ENCODE peak calls at places on chromosomes 7 and 10, in four cellular contexts. One of them, this sample, is unnamed.

GRCh38 chr7:108684629-108685028 is 115.0 kb downstream of the DNAJB9 start:
- DNase-seq in GM12878: no peak
- DNase-seq in K562: no peak
- DNase-seq in GM12891: no peak
- DNase-seq in this sample: no peak

GRCh38 chr10:91190876-91191580 is 29.4 kb upstream of the PCGF5 start:
- DNase-seq in K562: no peak
- DNase-seq in GM12891: no peak
- DNase-seq in GM12878: no peak
- DNase-seq in this sample: no peak

GRCh38 chr10:43043773-43044394 is 33.0 kb upstream of the RET start:
- DNase-seq in K562: no peak
- DNase-seq in GM12878: no peak
- DNase-seq in GM12891: no peak
- DNase-seq in this sample: no peak

GRCh38 chr10:29586509-29586908 is 48.3 kb downstream of the SVIL start:
- DNase-seq in K562: no peak
- DNase-seq in GM12891: no peak
- DNase-seq in GM12878: no peak
- DNase-seq in this sample: no peak

GRCh38 chr10:13808556-13809391 is 222.0 kb downstream of the PRPF18 start:
- DNase-seq in GM12878: no peak
- DNase-seq in K562: no peak
- DNase-seq in GM12891: no peak
- DNase-seq in this sample: no peak

GRCh38 chr10:91420868-91421267 is 10.7 kb downstream of the HECTD2 start:
- DNase-seq in GM12891: no peak
- DNase-seq in GM12878: no peak
- DNase-seq in K562: no peak
- DNase-seq in this sample: no peak

GRCh38 chr10:68419376-68419775 is 12.3 kb upstream of the RUFY2 start:
- DNase-seq in GM12891: no peak
- DNase-seq in K562: no peak
- DNase-seq in GM12878: no peak
- DNase-seq in this sample: no peak

GRCh38 chr7:17552952-17553351 is 254.5 kb downstream of the AHR start:
- DNase-seq in K562: no peak
- DNase-seq in GM12878: no peak
- DNase-seq in GM12891: no peak
- DNase-seq in this sample: no peak

GRCh38 chr10:112949875-112950507 is at the start of gene TCF7L2:
- DNase-seq in K562: peak; percentile 84
- DNase-seq in GM12878: no peak
- DNase-seq in GM12891: no peak
- DNase-seq in this sample: peak; percentile 90

GRCh38 chr10:46520941-46521340 is 35.5 kb downstream of the GPRIN2 start:
- DNase-seq in GM12891: no peak
- DNase-seq in GM12878: no peak
- DNase-seq in K562: no peak
- DNase-seq in this sample: no peak

GRCh38 chr10:43218206-43218950 is 48.5 kb downstream of the RASGEF1A start:
- DNase-seq in GM12891: no peak
- DNase-seq in K562: no peak
- DNase-seq in GM12878: no peak
- DNase-seq in this sample: no peak

GRCh38 chr10:5890519-5890878 is 456 bp downstream of the FBH1 start:
- DNase-seq in GM12891: no peak
- DNase-seq in K562: no peak
- DNase-seq in GM12878: no peak
- DNase-seq in this sample: no peak

GRCh38 chr10:103564799-103565365 is 71.4 kb downstream of the NEURL1 start:
- DNase-seq in K562: peak; percentile 70
- DNase-seq in GM12878: no peak
- DNase-seq in GM12891: peak; percentile 52
- DNase-seq in this sample: no peak

GRCh38 chr10:75508239-75508813 is 76.9 kb downstream of the LRMDA start:
- DNase-seq in K562: no peak
- DNase-seq in GM12891: no peak
- DNase-seq in GM12878: no peak
- DNase-seq in this sample: no peak

GRCh38 chr7:106279425-106280182 is 5.2 kb downstream of the NAMPT start:
- DNase-seq in GM12878: no peak
- DNase-seq in K562: peak; percentile 64
- DNase-seq in GM12891: no peak
- DNase-seq in this sample: no peak

GRCh38 chr7:99201027-99201426 is 6.9 kb downstream of the KPNA7 start:
- DNase-seq in GM12878: no peak
- DNase-seq in GM12891: no peak
- DNase-seq in K562: no peak
- DNase-seq in this sample: no peak

GRCh38 chr10:3206516-3207157 is 34.1 kb upstream of the PITRM1 start:
- DNase-seq in K562: peak; percentile 36
- DNase-seq in GM12891: no peak
- DNase-seq in GM12878: no peak
- DNase-seq in this sample: no peak

GRCh38 chr7:139634087-139634486 is 110.6 kb downstream of the CLEC2L start:
- DNase-seq in K562: no peak
- DNase-seq in GM12891: no peak
- DNase-seq in GM12878: no peak
- DNase-seq in this sample: no peak

GRCh38 chr10:124709862-124710261 is 34.3 kb downstream of the FAM53B start:
- DNase-seq in GM12878: no peak
- DNase-seq in GM12891: no peak
- DNase-seq in K562: no peak
- DNase-seq in this sample: no peak

GRCh38 chr7:66779669-66780408 is 39.3 kb downstream of the RABGEF1 start:
- DNase-seq in GM12878: no peak
- DNase-seq in GM12891: no peak
- DNase-seq in K562: no peak
- DNase-seq in this sample: no peak

GRCh38 chr10:51857326-51857725 is 157.9 kb upstream of the CSTF2T start:
- DNase-seq in K562: no peak
- DNase-seq in GM12878: no peak
- DNase-seq in GM12891: no peak
- DNase-seq in this sample: no peak

GRCh38 chr7:5231811-5232484 is 41.9 kb downstream of the WIPI2 start:
- DNase-seq in GM12891: no peak
- DNase-seq in GM12878: peak; percentile 93
- DNase-seq in K562: no peak
- DNase-seq in this sample: no peak

GRCh38 chr10:79067241-79068202 is 1.2 kb upstream of the ZMIZ1 start:
- DNase-seq in GM12891: peak; percentile 88
- DNase-seq in K562: peak; percentile 95
- DNase-seq in GM12878: no peak
- DNase-seq in this sample: peak; percentile 83

GRCh38 chr10:31171402-31172120 is 139.9 kb upstream of the ZNF438 start:
- DNase-seq in K562: no peak
- DNase-seq in GM12891: no peak
- DNase-seq in GM12878: no peak
- DNase-seq in this sample: no peak

GRCh38 chr7:35991511-35992232 is 161.4 kb upstream of the EEPD1 start:
- DNase-seq in GM12878: no peak
- DNase-seq in K562: no peak
- DNase-seq in GM12891: no peak
- DNase-seq in this sample: no peak

GRCh38 chr10:70409772-70410171 is 5.8 kb downstream of the EIF4EBP2 start:
- DNase-seq in GM12878: no peak
- DNase-seq in K562: no peak
- DNase-seq in GM12891: no peak
- DNase-seq in this sample: no peak

GRCh38 chr10:21517134-21517982 is 8.1 kb downstream of the SKIDA1 start:
- DNase-seq in GM12891: no peak
- DNase-seq in K562: peak; percentile 74
- DNase-seq in GM12878: no peak
- DNase-seq in this sample: no peak

GRCh38 chr10:48604408-48605263 is at the start of gene ARHGAP22:
- DNase-seq in K562: peak; percentile 70
- DNase-seq in GM12891: peak; percentile 64
- DNase-seq in GM12878: no peak
- DNase-seq in this sample: no peak

GRCh38 chr7:101386558-101387199 is 24.0 kb downstream of the COL26A1 start:
- DNase-seq in GM12891: no peak
- DNase-seq in GM12878: no peak
- DNase-seq in K562: peak; percentile 39
- DNase-seq in this sample: no peak

GRCh38 chr10:110273474-110273873 is 31.2 kb downstream of the SMNDC1 start:
- DNase-seq in GM12891: no peak
- DNase-seq in K562: no peak
- DNase-seq in GM12878: peak; percentile 28
- DNase-seq in this sample: peak; percentile 75

GRCh38 chr10:110268442-110268841 is 36.3 kb downstream of the SMNDC1 start:
- DNase-seq in GM12891: no peak
- DNase-seq in K562: no peak
- DNase-seq in GM12878: no peak
- DNase-seq in this sample: no peak

GRCh38 chr10:110267246-110267645 is 37.5 kb downstream of the SMNDC1 start:
- DNase-seq in GM12891: no peak
- DNase-seq in K562: no peak
- DNase-seq in GM12878: no peak
- DNase-seq in this sample: no peak

GRCh38 chr10:110268931-110269640 is 35.6 kb downstream of the SMNDC1 start:
- DNase-seq in GM12891: no peak
- DNase-seq in GM12878: no peak
- DNase-seq in K562: no peak
- DNase-seq in this sample: no peak

DNA sequence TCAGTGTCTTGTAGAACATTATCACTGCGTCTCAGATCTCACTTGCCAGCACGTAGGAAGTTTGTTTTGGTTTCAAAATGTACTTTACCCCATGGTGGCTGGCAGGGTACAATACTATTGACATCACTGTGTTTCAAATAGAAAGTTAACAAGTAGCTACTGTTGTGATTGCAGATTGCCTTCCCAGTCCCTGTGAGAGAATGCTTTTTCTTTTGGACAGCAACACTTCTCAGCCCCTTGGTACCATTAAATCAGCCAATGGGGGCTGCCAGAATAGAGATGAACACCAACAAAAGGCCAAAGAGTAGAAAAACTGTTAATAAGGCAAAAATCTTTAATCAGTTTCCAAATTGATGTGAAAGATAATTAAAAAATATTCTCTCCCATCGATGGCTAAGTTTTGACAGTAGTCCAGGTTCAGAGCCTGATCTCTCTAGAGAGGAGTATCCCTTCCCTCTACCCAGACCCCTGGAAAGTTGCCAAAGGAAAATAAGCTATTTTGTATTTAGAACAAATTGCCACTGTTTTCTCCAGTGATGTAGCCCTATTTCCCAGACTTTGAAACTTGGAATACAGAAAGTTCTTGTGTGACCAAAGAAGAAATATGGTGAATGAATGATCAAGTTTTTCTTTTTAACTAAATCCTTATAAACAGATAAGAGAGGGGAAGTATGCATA is 34.9 kb downstream of the SMNDC1 start:
- DNase-seq in K562: no peak
- DNase-seq in GM12878: no peak
- DNase-seq in GM12891: no peak
- DNase-seq in this sample: no peak
- TF ChIP-seq SPI1 in K562: no peak
- TF ChIP-seq SPI1 in GM12878: no peak
- TF ChIP-seq SPI1 in GM12891: no peak
- TF ChIP-seq SPI1 in this sample: no peak

GRCh38 chr7:134755422-134756022 is 23.9 kb upstream of the CALD1 start:
- DNase-seq in GM12878: no peak
- DNase-seq in GM12891: no peak
- DNase-seq in K562: no peak
- DNase-seq in this sample: no peak

GRCh38 chr7:134747326-134747725 is 32.1 kb upstream of the CALD1 start:
- DNase-seq in K562: no peak
- DNase-seq in GM12891: no peak
- DNase-seq in GM12878: no peak
- DNase-seq in this sample: no peak

GRCh38 chr7:134757938-134758337 is 21.5 kb upstream of the CALD1 start:
- DNase-seq in GM12891: no peak
- DNase-seq in K562: no peak
- DNase-seq in GM12878: no peak
- DNase-seq in this sample: no peak

GRCh38 chr7:134750083-134751062 is 29.1 kb upstream of the CALD1 start:
- DNase-seq in K562: peak; percentile 77
- DNase-seq in GM12891: peak; percentile 19
- DNase-seq in GM12878: no peak
- DNase-seq in this sample: peak; percentile 50

GRCh38 chr7:134752006-134752760 is 27.3 kb upstream of the CALD1 start:
- DNase-seq in K562: no peak
- DNase-seq in GM12891: no peak
- DNase-seq in GM12878: no peak
- DNase-seq in this sample: no peak
- TF ChIP-seq SPI1 in K562: no peak
- TF ChIP-seq SPI1 in GM12891: no peak
- TF ChIP-seq SPI1 in GM12878: no peak
- TF ChIP-seq SPI1 in this sample: no peak

DNA sequence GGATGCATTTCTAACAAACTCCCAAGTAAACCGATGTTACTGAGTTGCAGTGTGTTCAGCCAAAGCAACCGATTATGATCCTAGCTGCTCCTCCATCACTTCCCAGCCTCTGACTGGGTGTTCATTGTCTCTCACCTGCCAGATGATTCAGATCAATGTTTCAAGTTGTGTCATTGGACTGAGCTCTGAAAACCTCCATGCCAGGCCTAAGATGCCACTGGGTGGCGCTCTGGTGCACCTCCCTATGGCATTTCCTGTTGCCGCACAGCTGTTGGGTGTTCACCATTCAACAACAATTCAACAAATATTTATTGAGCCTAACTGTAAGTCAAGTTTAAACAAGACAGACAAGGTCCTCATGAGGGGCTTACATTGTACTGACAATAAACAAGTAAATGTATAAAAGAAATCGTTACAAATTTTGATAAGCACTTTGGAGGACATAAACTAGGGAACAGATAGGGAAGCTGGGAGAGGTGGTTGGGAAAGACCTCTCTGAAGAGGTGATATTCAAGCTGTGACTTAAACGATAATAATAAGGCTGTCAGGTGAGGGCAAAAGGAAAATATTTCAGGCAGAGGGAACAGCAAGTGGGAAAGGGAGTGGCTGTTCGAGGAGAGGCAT is 22.8 kb downstream of the RGR start:
- DNase-seq in GM12891: no peak
- DNase-seq in K562: peak; percentile 60
- DNase-seq in GM12878: no peak
- DNase-seq in this sample: peak; percentile 12
- TF ChIP-seq SPI1 in GM12891: no peak
- TF ChIP-seq SPI1 in K562: peak; percentile 19
- TF ChIP-seq SPI1 in GM12878: no peak
- TF ChIP-seq SPI1 in this sample: no peak

DNA sequence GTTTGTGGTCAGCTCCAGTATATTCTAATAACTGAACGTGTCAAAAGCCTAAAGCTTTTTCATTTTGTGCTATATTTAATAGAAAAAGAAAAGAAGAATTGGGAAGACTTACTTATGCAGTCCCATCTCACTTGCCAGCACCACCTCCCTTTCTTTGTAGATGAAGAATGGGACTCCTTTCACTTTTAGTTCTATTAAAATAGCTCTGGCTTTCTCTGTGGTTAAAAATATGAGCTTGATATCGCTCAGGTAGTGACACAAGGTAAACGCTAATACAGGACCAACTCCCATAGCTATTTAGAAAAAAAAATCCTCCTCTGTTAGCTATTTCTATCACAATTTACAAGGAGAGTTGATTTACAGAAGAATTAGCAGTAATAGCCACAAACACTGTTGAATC is 176.8 kb downstream of the PDE1C start:
- DNase-seq in GM12891: no peak
- DNase-seq in K562: no peak
- DNase-seq in GM12878: no peak
- DNase-seq in this sample: no peak
- TF ChIP-seq SPI1 in GM12891: no peak
- TF ChIP-seq SPI1 in K562: no peak
- TF ChIP-seq SPI1 in GM12878: no peak
- TF ChIP-seq SPI1 in this sample: no peak

This sample was measured in HL-60.